ENCODE peak calls at places on chromosomes 7 and 10, in seven cellular contexts. F, A, W, Y, H, O and T are unnamed samples.

GRCh38 chr10:131858583-131859340 is 42.0 kb upstream of the PPP2R2D start:
- DNase-seq in H (no peak), F (no peak), W (peak; percentile 9), A (no peak), O (peak; percentile 71), Y (no peak), T (no peak)

GRCh38 chr7:92135490-92135889 is 1.2 kb upstream of the CYP51A1 start:
- DNase-seq in O (no peak), Y (no peak), A (no peak), F (no peak), W (no peak), H (no peak), T (no peak)

GRCh38 chr10:8054498-8055407 is at the start of gene GATA3:
- DNase-seq in F (no peak), Y (peak; percentile 59), A (no peak), O (peak; percentile 92), H (peak; percentile 81), W (peak; percentile 72), T (no peak)

GRCh38 chr10:4067552-4068254 is 282.7 kb upstream of the KLF6 start:
- DNase-seq in A (no peak), W (no peak), O (no peak), Y (peak; percentile 10), H (no peak), F (no peak), T (no peak)

GRCh38 chr7:18509491-18509890 is 13.9 kb downstream of the HDAC9 start:
- DNase-seq in O (no peak), Y (no peak), W (no peak), A (no peak), F (no peak), H (no peak), T (no peak)

GRCh38 chr7:69115788-69116187 is 482.5 kb upstream of the AUTS2 start:
- DNase-seq in H (no peak), A (no peak), Y (no peak), W (no peak), F (no peak), O (no peak), T (no peak)

GRCh38 chr10:22727663-22728062 is 13.3 kb upstream of the PIP4K2A start:
- DNase-seq in W (no peak), Y (no peak), A (no peak), O (no peak), H (no peak), F (no peak), T (no peak)

GRCh38 chr7:102284891-102285540 is 1.7 kb upstream of the SH2B2 start:
- DNase-seq in O (peak; percentile 93), A (no peak), H (no peak), Y (no peak), W (no peak), F (no peak), T (no peak)

GRCh38 chr7:69105981-69106380 is 492.3 kb upstream of the AUTS2 start:
- DNase-seq in H (no peak), W (no peak), Y (no peak), A (no peak), F (no peak), O (no peak), T (no peak)

GRCh38 chr10:73773152-73773879 is 8.5 kb upstream of the CHCHD1 start:
- DNase-seq in O (no peak), F (no peak), W (peak; percentile 29), H (no peak), A (no peak), Y (no peak), T (no peak)

GRCh38 chr10:89207181-89207800 is at the start of gene CH25H:
- DNase-seq in W (peak; percentile 69), F (no peak), O (no peak), H (peak; percentile 57), A (peak; percentile 57), Y (peak; percentile 16), T (no peak)

GRCh38 chr10:132138596-132138995 is 48.2 kb upstream of the DPYSL4 start:
- DNase-seq in A (no peak), H (no peak), Y (no peak), W (no peak), F (no peak), O (peak; percentile 62), T (no peak)